ENCODE peak calls at places on chromosome 14, in eight cellular contexts. A is astrocyte of the spinal cord, O is AG10803, B is Peyer's patch, Z is CD14-positive monocyte, N is HFFc6, L is GM20000, G is AG09319. K is an unnamed sample.

GRCh38 chr14:96592591-96593388 is 90.6 kb downstream of the PAPOLA start:
- DNase-seq in Z (no peak), A (peak), G (no peak), N (no peak), L (peak), B (peak), O (peak), K (no peak)

GRCh38 chr14:22974530-22975313 is 7.6 kb downstream of the AJUBA start:
- DNase-seq in L (no peak), N (no peak), O (no peak), A (no peak), Z (no peak), G (no peak), B (no peak), K (no peak)

GRCh38 chr14:52703225-52703624 is 3.8 kb upstream of the PSMC6 start:
- DNase-seq in A (peak), Z (peak), B (peak), O (peak), G (peak), N (peak), L (no peak), K (peak)

GRCh38 chr14:70635971-70636595 is 5.6 kb upstream of the TTC9 start:
- DNase-seq in N (no peak), B (no peak), Z (no peak), L (no peak), A (no peak), G (no peak), O (no peak), K (no peak)

GRCh38 chr14:62462996-62463395 is 582.3 kb downstream of the KCNH5 start:
- DNase-seq in A (no peak), O (no peak), N (no peak), L (no peak), Z (no peak), B (no peak), G (no peak), K (no peak)

GRCh38 chr14:76726551-76726961 is 34.7 kb upstream of the VASH1 start:
- DNase-seq in N (no peak), O (no peak), Z (no peak), L (no peak), B (no peak), A (no peak), G (no peak), K (no peak)

GRCh38 chr14:104723651-104724406 is at the start of gene ADSS1:
- DNase-seq in O (peak), G (no peak), N (no peak), Z (no peak), A (no peak), B (peak), L (peak), K (no peak)

GRCh38 chr14:88618476-88618875 is 55.6 kb downstream of the ZC3H14 start:
- DNase-seq in N (no peak), A (no peak), B (no peak), G (no peak), Z (no peak), L (no peak), O (no peak), K (no peak)

GRCh38 chr14:103315368-103315911 is 18.6 kb upstream of the EIF5 start:
- DNase-seq in Z (no peak), O (peak), B (peak), N (no peak), L (no peak), A (peak), G (no peak), K (no peak)

GRCh38 chr14:33375781-33376180 is 437.1 kb downstream of the NPAS3 start:
- DNase-seq in B (no peak), Z (no peak), L (no peak), N (no peak), O (peak), G (no peak), A (peak), K (no peak)

GRCh38 chr14:76777721-76778120 is 16.5 kb downstream of the VASH1 start:
- DNase-seq in B (peak), O (no peak), L (no peak), G (no peak), A (no peak), N (no peak), Z (no peak), K (no peak)

GRCh38 chr14:75343914-75344313 is 65.3 kb downstream of the FOS start:
- DNase-seq in N (peak), Z (no peak), O (peak), A (no peak), G (no peak), B (no peak), L (no peak), K (no peak)

GRCh38 chr14:97106609-97107008 is 309.4 kb downstream of the VRK1 start:
- DNase-seq in Z (no peak), A (no peak), N (no peak), B (no peak), G (no peak), L (no peak), O (no peak), K (no peak)

GRCh38 chr14:45650754-45651153 is 397.8 kb upstream of the MIS18BP1 start:
- DNase-seq in G (no peak), O (no peak), A (no peak), L (no peak), N (no peak), Z (no peak), B (no peak), K (no peak)

GRCh38 chr14:95531473-95531872 is 3.4 kb upstream of the GLRX5 start:
- DNase-seq in L (no peak), Z (no peak), B (peak), G (no peak), N (peak), O (peak), A (peak), K (no peak)

GRCh38 chr14:64549016-64549415 is 745 bp upstream of the PPP1R36 start:
- DNase-seq in Z (no peak), L (no peak), G (no peak), B (no peak), A (no peak), N (no peak), O (peak), K (no peak)

GRCh38 chr14:85010186-85010585 is 519.8 kb upstream of the FLRT2 start:
- DNase-seq in B (no peak), Z (no peak), G (no peak), N (no peak), A (no peak), L (no peak), O (peak), K (peak)

GRCh38 chr14:59570122-59570521 is 6.5 kb downstream of the CCDC175 start:
- DNase-seq in L (no peak), B (no peak), N (no peak), O (no peak), G (no peak), A (no peak), Z (no peak), K (no peak)

GRCh38 chr14:74660167-74660566 is 48.1 kb upstream of the LTBP2 start:
- DNase-seq in B (no peak), Z (no peak), N (no peak), O (no peak), L (no peak), G (no peak), A (no peak), K (no peak)

GRCh38 chr14:94571395-94571794 is 9.8 kb upstream of the SERPINA5 start:
- DNase-seq in B (peak), Z (no peak), L (no peak), G (no peak), A (peak), O (no peak), N (no peak), K (no peak)

GRCh38 chr14:40099316-40099715 is 667.1 kb upstream of the FBXO33 start:
- DNase-seq in N (no peak), G (no peak), Z (no peak), L (no peak), A (no peak), B (no peak), O (no peak), K (no peak)

GRCh38 chr14:50106178-50106577 is 10.2 kb downstream of the VCPKMT start:
- DNase-seq in N (no peak), B (no peak), Z (no peak), L (no peak), G (no peak), A (no peak), O (no peak), K (no peak)

GRCh38 chr14:22276913-22277816 is 311.9 kb downstream of the DAD1 start:
- DNase-seq in Z (no peak), L (peak), O (peak), G (no peak), A (peak), N (peak), B (no peak), K (no peak)

GRCh38 chr14:86942939-86943338 is 1050.0 kb downstream of the GALC start:
- DNase-seq in Z (no peak), B (no peak), L (no peak), A (no peak), O (no peak), G (no peak), N (no peak), K (no peak)

GRCh38 chr14:89544636-89545301 is 127.7 kb upstream of the FOXN3 start:
- DNase-seq in G (no peak), B (no peak), A (no peak), Z (no peak), O (no peak), N (no peak), L (no peak), K (no peak)

GRCh38 chr14:54106802-54107377 is 150.3 kb upstream of the BMP4 start:
- DNase-seq in Z (no peak), O (peak), A (no peak), L (no peak), N (no peak), G (no peak), B (no peak), K (no peak)

GRCh38 chr14:49768301-49769121 is 558 bp downstream of the KLHDC2 start:
- DNase-seq in O (peak), A (peak), Z (peak), B (peak), N (peak), G (no peak), L (peak), K (no peak)

GRCh38 chr14:85122690-85123089 is 407.3 kb upstream of the FLRT2 start:
- DNase-seq in N (no peak), A (peak), O (peak), Z (no peak), B (no peak), G (peak), L (no peak), K (no peak)

GRCh38 chr14:67285876-67286452 is 44.7 kb downstream of the PALS1 start:
- DNase-seq in N (peak), L (peak), Z (no peak), G (peak), O (peak), B (no peak), A (peak), K (no peak)

GRCh38 chr14:103522649-103523582 is at the start of gene CKB:
- DNase-seq in A (no peak), L (peak), O (peak), B (peak), G (no peak), N (no peak), Z (no peak), K (no peak)

GRCh38 chr14:93927746-93928145 is 602 bp downstream of the FAM181A start:
- DNase-seq in N (no peak), A (no peak), B (no peak), Z (no peak), L (no peak), O (no peak), G (no peak), K (no peak)

GRCh38 chr14:53187921-53188463 is 34.9 kb upstream of the DDHD1 start:
- DNase-seq in L (no peak), N (no peak), O (no peak), A (no peak), G (no peak), B (no peak), Z (no peak), K (no peak)

GRCh38 chr14:21476526-21476924 is 234 bp downstream of the RAB2B start:
- DNase-seq in G (no peak), N (peak), O (no peak), L (no peak), B (peak), A (no peak), Z (no peak), K (no peak)

GRCh38 chr14:54566410-54567223 is at the start of gene SAMD4A:
- DNase-seq in L (peak), A (peak), O (peak), Z (peak), G (peak), B (peak), N (peak), K (no peak)

GRCh38 chr14:35335388-35336092 is 43.4 kb downstream of the PSMA6 start:
- DNase-seq in A (no peak), O (no peak), N (no peak), B (peak), G (no peak), Z (no peak), L (no peak), K (no peak)

GRCh38 chr14:36655963-36656768 is 5.5 kb upstream of the PAX9 start:
- DNase-seq in G (peak), N (no peak), O (no peak), B (no peak), L (no peak), A (no peak), Z (no peak), K (no peak)
- TF ChIP-seq CTCF in G (peak), N (peak), O (peak), B (peak), L (no peak), A (peak), Z (no peak), K (peak)

DNA sequence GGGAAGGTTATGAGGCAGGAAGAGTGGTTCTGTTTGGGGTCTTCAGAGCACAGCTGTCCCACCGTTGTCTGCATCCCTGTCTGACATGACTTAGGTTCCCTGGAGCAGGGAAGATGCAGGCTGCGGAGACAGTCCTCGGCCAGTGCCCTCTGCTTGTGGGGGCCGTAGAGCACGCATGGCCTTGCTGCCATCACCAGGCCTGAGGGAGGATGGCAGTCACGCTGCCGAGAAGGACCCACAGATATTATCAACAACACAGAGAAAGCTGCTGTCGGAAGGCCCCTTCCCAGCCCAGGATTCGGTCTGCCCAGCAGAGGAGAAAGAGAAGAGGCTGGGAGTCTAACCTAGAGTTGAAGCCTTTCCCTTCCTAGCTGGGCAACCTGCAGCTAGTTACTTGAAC is 35.0 kb downstream of the ERH start:
- DNase-seq in G (peak), Z (no peak), B (no peak), N (peak), O (peak), A (peak), L (no peak), K (no peak)
- TF ChIP-seq CTCF in G (peak), Z (no peak), B (peak), N (peak), O (peak), A (peak), L (no peak), K (peak)

GRCh38 chr14:101082436-101083384 is 179.2 kb upstream of the RTL1 start:
- DNase-seq in O (no peak), G (no peak), N (no peak), A (no peak), L (no peak), B (peak), Z (no peak), K (no peak)

GRCh38 chr14:101084436-101084826 is 180.9 kb upstream of the RTL1 start:
- DNase-seq in B (peak), Z (no peak), A (no peak), O (no peak), N (no peak), L (no peak), G (no peak), K (no peak)

GRCh38 chr14:101082036-101082435 is 178.5 kb upstream of the RTL1 start:
- DNase-seq in O (no peak), N (no peak), G (no peak), L (no peak), A (no peak), Z (no peak), B (no peak), K (no peak)

GRCh38 chr14:101080922-101081593 is 177.5 kb upstream of the RTL1 start:
- DNase-seq in A (no peak), N (no peak), G (no peak), O (no peak), B (no peak), Z (no peak), L (no peak), K (no peak)

GRCh38 chr14:101083564-101084435 is 180.3 kb upstream of the RTL1 start:
- DNase-seq in N (no peak), B (peak), G (no peak), Z (no peak), O (no peak), L (no peak), A (no peak), K (no peak)
- TF ChIP-seq CTCF in N (peak), B (no peak), G (no peak), Z (no peak), O (no peak), L (no peak), A (peak), K (peak)

DNA sequence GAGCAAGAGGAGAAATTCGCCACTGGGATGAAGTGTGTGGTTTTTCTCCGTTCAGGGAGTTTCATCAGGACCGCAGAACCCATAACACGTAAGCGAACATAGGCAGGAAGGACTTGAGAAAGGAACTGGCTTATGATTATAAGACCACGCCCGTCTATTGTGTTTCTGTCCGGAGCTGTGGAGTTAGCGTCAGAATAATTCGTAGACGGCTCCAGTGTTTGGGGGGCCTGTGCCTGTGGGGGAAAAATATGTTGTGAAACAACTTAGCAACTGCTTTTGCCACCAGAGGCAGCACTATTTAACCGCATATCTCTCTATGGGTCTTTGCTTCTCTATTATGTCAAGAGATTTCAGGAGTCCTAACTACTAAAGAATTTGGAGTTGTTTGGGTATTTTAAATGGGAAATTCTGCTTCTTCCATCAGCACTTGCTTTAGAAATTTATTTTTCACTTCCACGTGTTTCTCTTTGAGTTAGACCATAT is 506 bp upstream of the CLEC14A start:
- DNase-seq in L (peak), O (peak), A (peak), G (no peak), Z (no peak), B (no peak), N (no peak), K (no peak)
- TF ChIP-seq CTCF in L (no peak), O (peak), A (peak), G (no peak), Z (no peak), B (no peak), N (no peak), K (no peak)

DNA sequence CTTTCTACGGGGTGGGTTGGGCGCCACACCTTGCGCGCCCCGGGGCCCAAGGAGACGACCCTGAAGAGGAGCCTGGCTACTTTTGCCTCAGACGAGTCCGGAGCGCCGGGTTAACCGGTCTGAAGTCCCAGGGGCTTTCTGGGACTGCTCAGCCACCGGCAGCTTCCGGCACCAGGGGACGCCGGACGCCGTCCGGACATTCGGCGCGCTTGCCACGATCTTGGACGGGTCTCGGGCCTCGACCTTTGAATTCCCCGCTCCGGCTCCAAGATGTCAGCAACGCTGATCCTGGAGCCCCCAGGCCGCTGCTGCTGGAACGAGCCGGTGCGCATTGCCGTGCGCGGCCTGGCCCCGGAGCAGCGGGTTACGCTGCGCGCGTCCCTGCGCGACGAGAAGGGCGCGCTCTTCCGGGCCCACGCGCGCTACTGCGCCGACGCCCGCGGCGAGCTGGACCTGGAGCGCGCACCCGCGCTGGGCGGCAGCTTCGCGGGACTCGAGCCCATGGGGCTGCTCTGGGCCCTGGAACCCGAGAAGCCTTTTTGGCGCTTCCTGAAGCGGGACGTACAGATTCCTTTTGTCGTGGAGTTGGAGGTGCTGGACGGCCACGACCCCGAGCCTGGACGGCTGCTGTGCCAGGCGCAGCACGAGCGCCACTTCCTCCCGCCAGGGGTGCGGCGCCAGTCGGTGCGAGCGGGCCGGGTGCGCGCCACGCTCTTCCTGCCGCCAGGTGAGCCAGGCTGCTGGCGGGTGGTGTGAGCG is at the start of gene ACOT4:
- DNase-seq in N (no peak), O (peak), A (peak), L (peak), G (no peak), B (peak), Z (no peak), K (no peak)
- TF ChIP-seq CTCF in N (no peak), O (no peak), A (no peak), L (no peak), G (no peak), B (peak), Z (no peak), K (no peak)

DNA sequence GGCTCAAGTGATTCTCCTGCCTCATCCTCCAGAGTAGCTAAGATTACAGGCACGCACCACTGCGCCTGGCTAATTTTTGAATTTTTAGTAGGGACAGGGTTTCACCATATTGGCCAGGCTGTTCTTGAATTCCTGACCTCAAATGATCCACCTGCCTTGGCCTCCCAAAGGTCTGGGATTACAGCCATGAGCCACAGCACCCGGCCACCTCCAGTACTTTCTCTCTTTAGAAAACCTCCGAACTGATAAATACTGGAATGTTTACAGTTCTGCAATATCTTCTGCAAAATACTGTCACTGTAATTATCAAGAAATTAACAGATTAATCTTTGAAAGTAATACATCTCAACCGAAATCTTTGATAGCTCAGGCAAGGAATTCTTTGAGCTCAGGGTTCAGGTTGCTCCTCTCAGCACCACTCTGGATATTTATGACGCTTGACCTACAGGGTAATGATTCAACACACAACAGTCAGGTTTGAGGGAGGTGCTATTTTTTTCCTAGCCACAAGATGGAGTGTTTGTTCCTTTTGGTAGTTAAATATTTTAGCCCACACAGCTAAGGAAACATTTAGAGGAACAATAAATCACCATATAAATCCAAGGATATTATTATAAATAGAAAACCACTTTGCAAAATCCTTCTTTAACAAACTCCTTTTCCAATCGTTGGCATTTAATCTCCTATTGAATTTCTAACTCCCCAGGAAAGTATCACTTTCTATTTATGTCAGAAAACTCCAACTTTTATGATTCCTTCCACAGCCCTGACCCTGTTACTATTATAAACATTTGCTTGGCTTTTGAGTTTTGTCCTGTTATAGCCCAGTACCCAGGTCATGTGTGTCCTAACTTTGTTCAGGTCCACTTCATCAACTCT is 48.6 kb upstream of the GTF2A1 start:
- DNase-seq in L (peak), O (peak), G (peak), Z (no peak), B (peak), N (peak), A (peak), K (peak)
- TF ChIP-seq CTCF in L (peak), O (peak), G (peak), Z (peak), B (peak), N (peak), A (peak), K (peak)